ENCODE peak calls at places on chromosomes 11 and 22, in four cellular contexts. One of them, this sample, is unnamed.

GRCh38 chr22:40593460-40594273 is 42.9 kb downstream of the MRTFA start:
- DNase-seq in AG10803: no peak
- DNase-seq in central memory CD4-positive, alpha-beta T cell: no peak
- DNase-seq in activated CD4-positive, alpha-beta T cell treated with anti-CD3 and anti-CD28 coated beads, Interleukin-2, amount 10 ng/mL, durations not matched to agents 7 days and 5 days: no peak
- DNase-seq in this sample: no peak

GRCh38 chr22:45886502-45886901 is 90.5 kb downstream of the WNT7B start:
- DNase-seq in activated CD4-positive, alpha-beta T cell treated with anti-CD3 and anti-CD28 coated beads, Interleukin-2, amount 10 ng/mL, durations not matched to agents 7 days and 5 days: no peak
- DNase-seq in AG10803: no peak
- DNase-seq in central memory CD4-positive, alpha-beta T cell: no peak
- DNase-seq in this sample: no peak

GRCh38 chr11:91871791-91872190 is 352.8 kb upstream of the FAT3 start:
- DNase-seq in activated CD4-positive, alpha-beta T cell treated with anti-CD3 and anti-CD28 coated beads, Interleukin-2, amount 10 ng/mL, durations not matched to agents 7 days and 5 days: no peak
- DNase-seq in AG10803: no peak
- DNase-seq in central memory CD4-positive, alpha-beta T cell: no peak
- DNase-seq in this sample: no peak

GRCh38 chr11:1162498-1163311 is 5.0 kb downstream of the MUC5AC start:
- DNase-seq in central memory CD4-positive, alpha-beta T cell: no peak
- DNase-seq in activated CD4-positive, alpha-beta T cell treated with anti-CD3 and anti-CD28 coated beads, Interleukin-2, amount 10 ng/mL, durations not matched to agents 7 days and 5 days: no peak
- DNase-seq in AG10803: no peak
- DNase-seq in this sample: no peak

GRCh38 chr11:61697093-61697492 is 16.9 kb downstream of the DAGLA start:
- DNase-seq in AG10803: no peak
- DNase-seq in activated CD4-positive, alpha-beta T cell treated with anti-CD3 and anti-CD28 coated beads, Interleukin-2, amount 10 ng/mL, durations not matched to agents 7 days and 5 days: no peak
- DNase-seq in central memory CD4-positive, alpha-beta T cell: no peak
- DNase-seq in this sample: no peak

GRCh38 chr11:117826360-117826635 is 1.8 kb upstream of the FXYD2 start:
- DNase-seq in activated CD4-positive, alpha-beta T cell treated with anti-CD3 and anti-CD28 coated beads, Interleukin-2, amount 10 ng/mL, durations not matched to agents 7 days and 5 days: no peak
- DNase-seq in AG10803: no peak
- DNase-seq in central memory CD4-positive, alpha-beta T cell: no peak
- DNase-seq in this sample: no peak

GRCh38 chr11:16001899-16002426 is 354.4 kb downstream of the SOX6 start:
- DNase-seq in central memory CD4-positive, alpha-beta T cell: no peak
- DNase-seq in AG10803: peak; percentile 97
- DNase-seq in activated CD4-positive, alpha-beta T cell treated with anti-CD3 and anti-CD28 coated beads, Interleukin-2, amount 10 ng/mL, durations not matched to agents 7 days and 5 days: peak; percentile 6
- DNase-seq in this sample: peak; percentile 97

GRCh38 chr11:113237261-113237660 is 77.1 kb upstream of the TTC12 start:
- DNase-seq in activated CD4-positive, alpha-beta T cell treated with anti-CD3 and anti-CD28 coated beads, Interleukin-2, amount 10 ng/mL, durations not matched to agents 7 days and 5 days: no peak
- DNase-seq in AG10803: no peak
- DNase-seq in central memory CD4-positive, alpha-beta T cell: no peak
- DNase-seq in this sample: no peak

GRCh38 chr11:75240381-75241035 is at the start of gene TPBGL:
- DNase-seq in AG10803: no peak
- DNase-seq in central memory CD4-positive, alpha-beta T cell: no peak
- DNase-seq in activated CD4-positive, alpha-beta T cell treated with anti-CD3 and anti-CD28 coated beads, Interleukin-2, amount 10 ng/mL, durations not matched to agents 7 days and 5 days: no peak
- DNase-seq in this sample: no peak

GRCh38 chr11:93757924-93758865 is 16.7 kb downstream of the C11orf54 start:
- DNase-seq in central memory CD4-positive, alpha-beta T cell: no peak
- DNase-seq in activated CD4-positive, alpha-beta T cell treated with anti-CD3 and anti-CD28 coated beads, Interleukin-2, amount 10 ng/mL, durations not matched to agents 7 days and 5 days: no peak
- DNase-seq in AG10803: no peak
- DNase-seq in this sample: no peak

GRCh38 chr22:28341001-28341400 is 338.6 kb downstream of the TTC28 start:
- DNase-seq in activated CD4-positive, alpha-beta T cell treated with anti-CD3 and anti-CD28 coated beads, Interleukin-2, amount 10 ng/mL, durations not matched to agents 7 days and 5 days: no peak
- DNase-seq in central memory CD4-positive, alpha-beta T cell: no peak
- DNase-seq in AG10803: peak; percentile 64
- DNase-seq in this sample: peak; percentile 42

GRCh38 chr22:23705358-23705757 is 14.5 kb downstream of the RGL4 start:
- DNase-seq in activated CD4-positive, alpha-beta T cell treated with anti-CD3 and anti-CD28 coated beads, Interleukin-2, amount 10 ng/mL, durations not matched to agents 7 days and 5 days: peak; percentile 21
- DNase-seq in AG10803: no peak
- DNase-seq in central memory CD4-positive, alpha-beta T cell: no peak
- DNase-seq in this sample: no peak

GRCh38 chr22:42716221-42716620 is 4.4 kb downstream of the A4GALT start:
- DNase-seq in AG10803: no peak
- DNase-seq in central memory CD4-positive, alpha-beta T cell: no peak
- DNase-seq in activated CD4-positive, alpha-beta T cell treated with anti-CD3 and anti-CD28 coated beads, Interleukin-2, amount 10 ng/mL, durations not matched to agents 7 days and 5 days: no peak
- DNase-seq in this sample: no peak

GRCh38 chr11:10021563-10021962 is 272.5 kb downstream of the SBF2 start:
- DNase-seq in central memory CD4-positive, alpha-beta T cell: no peak
- DNase-seq in AG10803: no peak
- DNase-seq in activated CD4-positive, alpha-beta T cell treated with anti-CD3 and anti-CD28 coated beads, Interleukin-2, amount 10 ng/mL, durations not matched to agents 7 days and 5 days: no peak
- DNase-seq in this sample: no peak

GRCh38 chr22:50718352-50718709 is 19.7 kb upstream of the ACR start:
- DNase-seq in AG10803: no peak
- DNase-seq in activated CD4-positive, alpha-beta T cell treated with anti-CD3 and anti-CD28 coated beads, Interleukin-2, amount 10 ng/mL, durations not matched to agents 7 days and 5 days: no peak
- DNase-seq in central memory CD4-positive, alpha-beta T cell: no peak
- DNase-seq in this sample: no peak

GRCh38 chr11:1131033-1131911 is 26.5 kb upstream of the MUC5AC start:
- DNase-seq in activated CD4-positive, alpha-beta T cell treated with anti-CD3 and anti-CD28 coated beads, Interleukin-2, amount 10 ng/mL, durations not matched to agents 7 days and 5 days: no peak
- DNase-seq in central memory CD4-positive, alpha-beta T cell: no peak
- DNase-seq in AG10803: no peak
- DNase-seq in this sample: no peak